ENCODE peak calls at places on chromosomes 7 and 10, in four cellular contexts. N is effector CD4-positive, alpha-beta T cell; U is fibroblast of lung; R is stimulated activated naive CD4-positive, alpha-beta T cell. X is an unnamed sample.

GRCh38 chr10:78568664-78569063 is 500.1 kb upstream of the ZMIZ1 start:
- DNase-seq in N (no peak), U (no peak), R (no peak), X (no peak)

GRCh38 chr10:42428534-42428933 is 209.8 kb downstream of the ZNF33B start:
- DNase-seq in N (no peak), U (peak), R (no peak), X (no peak)

GRCh38 chr10:11691319-11691755 is 50.8 kb upstream of the ECHDC3 start:
- DNase-seq in N (no peak), U (no peak), R (no peak), X (no peak)

GRCh38 chr10:28823501-28824075 is 146.3 kb downstream of the BAMBI start:
- DNase-seq in N (no peak), U (no peak), R (no peak), X (no peak)

GRCh38 chr7:50304158-50304910 is at the start of gene IKZF1:
- DNase-seq in N (peak), U (no peak), R (peak), X (no peak)

GRCh38 chr10:78473016-78473415 is 439.4 kb downstream of the RPS24 start:
- DNase-seq in N (no peak), U (no peak), R (no peak), X (no peak)

GRCh38 chr10:59762505-59762904 is 9.2 kb upstream of the MRLN start:
- DNase-seq in N (no peak), U (no peak), R (no peak), X (no peak)

GRCh38 chr7:139054101-139054500 is 18.3 kb upstream of the ZC3HAV1L start:
- DNase-seq in N (no peak), U (no peak), R (no peak), X (no peak)

GRCh38 chr7:157542669-157543021 is 205.8 kb downstream of the DNAJB6 start:
- DNase-seq in N (no peak), U (no peak), R (no peak), X (peak)

GRCh38 chr7:28018020-28018419 is 162.6 kb downstream of the JAZF1 start:
- DNase-seq in N (no peak), U (no peak), R (no peak), X (no peak)

GRCh38 chr10:45488365-45488764 is 114.3 kb downstream of the ALOX5 start:
- DNase-seq in N (no peak), U (no peak), R (no peak), X (no peak)

GRCh38 chr10:85667638-85668233 is 698.9 kb downstream of the GRID1 start:
- DNase-seq in N (no peak), U (no peak), R (no peak), X (no peak)

GRCh38 chr7:92250603-92251002 is 4.8 kb downstream of the ANKIB1 start:
- DNase-seq in N (no peak), U (no peak), R (no peak), X (no peak)

GRCh38 chr10:48792687-48793096 is 108.0 kb downstream of the WDFY4 start:
- DNase-seq in N (no peak), U (peak), R (no peak), X (no peak)

GRCh38 chr7:129829677-129830631 is 122.8 kb downstream of the UBE2H start:
- DNase-seq in N (peak), U (peak), R (peak), X (peak)

GRCh38 chr7:121608785-121609184 is 212.7 kb upstream of the FAM3C start:
- DNase-seq in N (no peak), U (no peak), R (no peak), X (no peak)

GRCh38 chr7:91288208-91288824 is 24.1 kb downstream of the FZD1 start:
- DNase-seq in N (no peak), U (no peak), R (no peak), X (peak)